ENCODE peak calls at places on chromosomes 3 and 15, in four cellular contexts. S is right atrium auricular region, R is SK-N-SH, K is heart left ventricle. L is an unnamed sample.

GRCh38 chr3:38647217-38647970 is 2.1 kb downstream of the SCN5A start:
- DNase-seq in S (peak; percentile 32), R (peak; percentile 4), K (peak; percentile 19), L (no peak)

GRCh38 chr3:126119008-126119675 is 35.2 kb upstream of the SLC41A3 start:
- DNase-seq in K (no peak), R (no peak), S (no peak), L (peak; percentile 9)

GRCh38 chr3:34364345-34364744 is 565.9 kb downstream of the PDCD6IP start:
- DNase-seq in K (no peak), R (no peak), S (no peak), L (no peak)

GRCh38 chr3:143078883-143079282 is 40.7 kb upstream of the CHST2 start:
- DNase-seq in R (no peak), K (no peak), S (no peak), L (no peak)

GRCh38 chr3:167738037-167738436 is 2.5 kb downstream of the SERPINI1 start:
- DNase-seq in K (no peak), R (no peak), S (no peak), L (no peak)

GRCh38 chr3:144677118-144677517 is 705.5 kb downstream of the DIPK2A start:
- DNase-seq in R (no peak), K (no peak), S (no peak), L (no peak)

GRCh38 chr3:88093266-88093665 is 34.2 kb downstream of the ZNF654 start:
- DNase-seq in S (no peak), R (no peak), K (no peak), L (no peak)

GRCh38 chr3:96959902-96960596 is 145.7 kb downstream of the EPHA6 start:
- DNase-seq in K (no peak), R (no peak), S (no peak), L (no peak)

GRCh38 chr3:43998374-43998840 is 243.3 kb upstream of the TOPAZ1 start:
- DNase-seq in K (no peak), R (no peak), S (no peak), L (no peak)

GRCh38 chr3:159732172-159733111 is 256.2 kb upstream of the IL12A start:
- DNase-seq in S (no peak), R (no peak), K (no peak), L (no peak)

DNA sequence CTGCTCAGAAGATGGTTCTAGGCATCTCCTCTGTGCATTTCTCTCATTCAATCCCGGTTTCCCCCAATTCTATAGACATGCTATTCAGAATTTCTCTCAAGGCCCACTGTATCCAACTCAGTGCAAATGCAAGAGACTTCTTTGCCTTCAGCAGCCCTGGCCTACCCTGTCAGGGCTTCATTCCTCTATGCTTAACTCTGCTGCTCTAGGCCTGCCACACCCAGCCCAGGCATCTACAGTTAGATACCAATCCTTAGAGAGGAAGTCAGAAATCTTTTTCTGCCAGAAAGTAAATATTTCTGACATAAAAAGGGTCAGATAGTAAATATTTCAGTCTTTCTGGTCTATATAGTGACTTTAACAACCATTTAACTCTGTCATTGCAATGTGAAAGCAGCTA is 941.8 kb downstream of the SQOR start:
- DNase-seq in K (no peak), R (no peak), S (no peak), L (peak; percentile 44)
- H3K9me3 ChIP-seq in K (no peaks in the 10 kb centered on the region), R (no peaks in the 10 kb centered on the region), S (no peaks in the 10 kb centered on the region), L (no peaks in the 10 kb centered on the region)

GRCh38 chr3:318903-319302 is 122.3 kb downstream of the CHL1 start:
- DNase-seq in S (no peak), R (no peak), K (no peak), L (no peak)
- H3K9me3 ChIP-seq in S (no peaks in the 10 kb centered on the region), R (no peaks in the 10 kb centered on the region), K (no peaks in the 10 kb centered on the region), L (no peaks in the 10 kb centered on the region)

DNA sequence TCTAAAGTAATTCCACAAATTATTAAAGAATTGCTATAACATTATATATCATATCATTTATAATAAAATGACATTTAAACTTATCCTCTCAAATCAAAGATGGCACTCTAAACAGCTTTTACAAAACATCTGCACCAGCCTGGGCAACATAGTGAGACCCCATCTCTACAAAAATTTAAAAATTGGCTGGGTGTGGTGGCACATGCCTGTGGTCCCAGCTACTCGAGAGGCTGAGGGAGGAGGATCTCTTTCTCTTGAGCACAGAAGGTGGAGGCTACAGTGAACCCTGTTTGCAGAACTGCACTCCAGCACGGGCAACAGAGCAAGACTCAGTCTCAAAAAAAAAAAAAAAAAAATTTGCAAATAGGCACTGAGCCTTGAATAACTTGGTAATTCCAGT is 63.1 kb downstream of the PIK3CB start:
- DNase-seq in S (no peak), R (no peak), K (no peak), L (no peak)
- H3K9me3 ChIP-seq in S (no peaks in the 10 kb centered on the region), R (no peaks in the 10 kb centered on the region), K (no peaks in the 10 kb centered on the region), L (no peaks in the 10 kb centered on the region)

GRCh38 chr3:196519738-196520122 is 4.6 kb upstream of the SMCO1 start:
- DNase-seq in S (no peak), R (no peak), K (no peak), L (no peak)

GRCh38 chr3:196517142-196517808 is 2.1 kb upstream of the SMCO1 start:
- DNase-seq in S (no peak), K (no peak), R (no peak), L (no peak)

GRCh38 chr3:196514913-196515621 is at the start of gene SMCO1:
- DNase-seq in K (no peak), R (no peak), S (no peak), L (no peak)

GRCh38 chr3:196518999-196519737 is 4.0 kb upstream of the SMCO1 start:
- DNase-seq in R (peak; percentile 43), K (peak; percentile 70), S (peak; percentile 71), L (peak; percentile 71)

DNA sequence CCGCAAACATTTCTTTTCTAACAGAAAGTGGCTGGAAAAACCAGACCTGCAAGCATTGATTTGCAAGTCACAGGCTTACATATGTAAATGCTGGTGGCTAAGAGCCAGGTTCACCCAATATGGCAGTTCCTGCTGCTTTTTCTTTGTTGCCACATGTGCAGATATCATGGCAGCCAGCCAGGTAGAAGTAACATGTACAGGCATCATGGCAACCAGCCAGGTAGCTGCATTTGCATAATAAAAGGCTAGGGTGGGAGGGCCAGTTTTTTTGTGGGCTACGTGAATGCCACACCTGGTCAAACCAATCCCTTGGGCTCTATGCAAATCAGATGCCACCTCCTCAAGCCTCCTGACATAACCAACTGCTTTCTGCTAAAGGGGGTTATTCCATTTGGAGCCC is 2.8 kb upstream of the SMCO1 start:
- DNase-seq in S (no peak), R (no peak), K (no peak), L (no peak)
- H3K9me3 ChIP-seq in S (peaks cover 27% of the 10 kb centered on the region), R (peaks cover 11% of the 10 kb centered on the region), K (peaks cover 30% of the 10 kb centered on the region), L (peaks cover 15% of the 10 kb centered on the region)

DNA sequence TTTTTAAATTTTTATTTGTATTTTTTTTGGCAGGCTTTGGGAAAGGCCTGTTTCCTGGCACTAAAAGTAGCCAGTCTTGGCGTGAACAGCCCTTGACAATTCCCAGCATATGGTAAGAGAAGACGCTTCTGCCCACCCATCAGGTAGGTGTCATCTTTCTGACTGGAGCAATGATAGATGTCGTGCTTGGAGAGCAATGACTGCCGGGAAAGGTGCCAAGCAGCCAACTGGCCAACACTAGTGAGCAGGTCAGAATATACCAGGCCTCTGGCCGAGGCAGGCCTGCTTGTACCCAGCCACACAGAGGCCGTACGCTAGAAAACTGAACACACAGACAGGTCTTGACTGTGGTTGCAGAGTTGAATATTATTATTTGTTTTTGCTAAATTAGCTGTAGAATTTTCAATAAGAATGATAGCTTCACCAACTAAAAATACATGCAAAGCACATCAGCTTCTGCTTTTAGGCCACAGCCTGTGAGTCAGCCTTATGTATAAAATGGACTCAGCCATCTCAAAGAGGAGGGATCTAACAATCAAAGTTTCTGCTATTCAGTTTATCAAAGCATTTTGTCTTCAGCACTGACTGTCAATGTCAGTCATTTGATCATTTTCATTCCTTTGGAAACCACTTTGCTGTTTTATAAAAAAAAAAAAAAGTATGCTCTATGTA is 837.6 kb downstream of the MCTP2 start:
- DNase-seq in R (no peak), S (no peak), K (no peak), L (no peak)
- H3K9me3 ChIP-seq in R (no peaks in the 10 kb centered on the region), S (no peaks in the 10 kb centered on the region), K (no peaks in the 10 kb centered on the region), L (no peaks in the 10 kb centered on the region)

GRCh38 chr15:71826196-71826595 is 15.8 kb downstream of the NR2E3 start:
- DNase-seq in R (no peak), K (no peak), S (no peak), L (no peak)

GRCh38 chr15:71823801-71824200 is 13.4 kb downstream of the NR2E3 start:
- DNase-seq in S (no peak), R (no peak), K (no peak), L (no peak)

GRCh38 chr15:71820127-71820526 is 9.8 kb downstream of the NR2E3 start:
- DNase-seq in R (no peak), K (no peak), S (no peak), L (no peak)

GRCh38 chr15:71821547-71822129 is 11.3 kb downstream of the NR2E3 start:
- DNase-seq in S (no peak), R (no peak), K (no peak), L (no peak)

DNA sequence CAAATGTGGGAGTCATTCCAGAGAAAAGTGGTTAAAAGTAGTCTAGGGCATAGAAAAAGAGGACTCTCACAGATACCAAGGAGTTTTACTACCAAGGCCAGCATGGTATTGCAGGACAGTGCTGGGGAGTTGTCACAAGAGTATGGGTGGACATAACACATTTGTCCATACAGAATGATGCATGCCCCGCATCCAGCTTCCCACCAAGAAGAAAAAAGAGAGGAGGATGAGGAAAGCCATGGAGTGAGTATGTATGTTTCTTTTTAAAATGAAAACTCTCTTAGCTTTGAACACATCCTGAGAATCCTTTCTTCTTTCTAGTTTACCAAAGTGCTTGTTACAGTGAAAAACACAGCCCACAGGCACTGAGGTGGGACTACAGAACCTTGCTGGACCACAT is 12.5 kb downstream of the NR2E3 start:
- DNase-seq in S (no peak), R (no peak), K (no peak), L (no peak)
- H3K9me3 ChIP-seq in S (peaks cover 22% of the 10 kb centered on the region), R (no peaks in the 10 kb centered on the region), K (peaks cover 51% of the 10 kb centered on the region), L (peaks cover 7% of the 10 kb centered on the region)

GRCh38 chr15:25061808-25062550 is 107.2 kb downstream of the SNRPN start:
- DNase-seq in R (no peak), K (no peak), S (no peak), L (peak; percentile 41)

GRCh38 chr15:25060472-25060803 is 105.7 kb downstream of the SNRPN start:
- DNase-seq in S (no peak), R (no peak), K (no peak), L (peak; percentile 48)

GRCh38 chr15:25058080-25058785 is 103.4 kb downstream of the SNRPN start:
- DNase-seq in S (peak; percentile 28), R (no peak), K (peak; percentile 15), L (no peak)

GRCh38 chr15:25060996-25061620 is 106.3 kb downstream of the SNRPN start:
- DNase-seq in K (peak; percentile 6), R (no peak), S (no peak), L (no peak)

GRCh38 chr15:25059698-25060471 is 105.1 kb downstream of the SNRPN start:
- DNase-seq in R (no peak), K (peak; percentile 11), S (no peak), L (peak; percentile 35)
- H3K9me3 ChIP-seq in R (no peaks in the 10 kb centered on the region), K (peaks cover 100% of the 10 kb centered on the region), S (peaks cover 100% of the 10 kb centered on the region), L (peaks cover 94% of the 10 kb centered on the region)

DNA sequence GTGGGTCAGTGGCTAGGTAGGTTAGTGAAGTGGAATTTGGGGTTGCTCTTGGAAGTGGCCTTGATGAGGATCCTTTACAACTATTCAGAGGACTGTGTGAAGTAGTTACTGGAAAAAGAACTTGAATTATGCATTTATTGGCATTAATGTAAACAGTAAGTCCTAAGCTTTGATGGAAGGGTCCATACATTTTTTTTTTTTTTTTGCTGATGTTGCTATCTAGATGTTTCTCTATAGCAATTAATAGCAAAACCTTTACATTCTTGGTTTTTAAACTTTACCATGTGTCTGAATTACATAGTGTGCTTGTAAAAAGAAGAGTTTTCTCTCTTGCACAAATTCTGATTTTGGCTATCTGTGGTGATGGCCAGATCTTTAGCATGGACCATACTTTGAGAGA is 9.5 kb downstream of the ZNF621 start:
- DNase-seq in S (no peak), R (no peak), K (no peak), L (no peak)
- H3K9me3 ChIP-seq in S (peaks cover 30% of the 10 kb centered on the region), R (no peaks in the 10 kb centered on the region), K (peaks cover 51% of the 10 kb centered on the region), L (peaks cover 22% of the 10 kb centered on the region)